ENCODE peak calls at places on chromosomes 12 and 14, in nine cellular contexts. Y, W, G, R, O, E, Z, Q and X are unnamed samples.

GRCh38 chr12:75471928-75472865 is 8.4 kb upstream of the GLIPR1 start:
- DNase-seq in W (no peak), E (no peak), R (no peak), G (no peak), Q (no peak), Y (no peak), O (no peak), Z (no peak), X (no peak)

GRCh38 chr14:34711169-34711568 is 3.2 kb downstream of the CFL2 start:
- DNase-seq in Q (no peak), Z (peak), E (no peak), Y (no peak), O (peak), W (no peak), R (no peak), G (no peak), X (no peak)

GRCh38 chr12:126488786-126489185 is 1423.6 kb downstream of the AACS start:
- DNase-seq in W (no peak), Z (no peak), Y (no peak), E (no peak), G (no peak), O (no peak), Q (no peak), R (no peak), X (no peak)

GRCh38 chr12:168763-169525 is 45.0 kb downstream of the SLC6A12 start:
- DNase-seq in O (no peak), W (no peak), Y (no peak), E (no peak), Q (no peak), Z (no peak), R (no peak), G (no peak), X (no peak)

GRCh38 chr14:100790785-100791667 is 34.9 kb upstream of the MEG3 start:
- DNase-seq in O (no peak), Y (no peak), G (no peak), Q (no peak), W (no peak), R (no peak), E (no peak), Z (no peak), X (no peak)

GRCh38 chr14:73311710-73312035 is 74.4 kb downstream of the PAPLN start:
- DNase-seq in G (no peak), Y (no peak), Q (no peak), W (no peak), Z (no peak), O (peak), E (no peak), R (no peak), X (no peak)

GRCh38 chr12:88111074-88111652 is 30.7 kb downstream of the CEP290 start:
- DNase-seq in Q (no peak), Y (no peak), E (no peak), Z (peak), R (no peak), W (no peak), G (no peak), O (peak), X (no peak)

GRCh38 chr14:102320033-102320660 is 601 bp downstream of the ZNF839 start:
- DNase-seq in E (peak), Q (no peak), Y (no peak), G (peak), Z (no peak), O (peak), R (no peak), W (peak), X (peak)

GRCh38 chr12:6295187-6295811 is 15.2 kb upstream of the PLEKHG6 start:
- DNase-seq in Y (no peak), E (no peak), O (peak), G (no peak), R (no peak), Q (no peak), W (no peak), Z (no peak), X (peak)

GRCh38 chr12:3533703-3534386 is 42.8 kb downstream of the PRMT8 start:
- DNase-seq in Q (no peak), E (peak), G (peak), Y (no peak), O (peak), R (no peak), Z (peak), W (no peak), X (no peak)

GRCh38 chr14:89723930-89724915 is 230.3 kb downstream of the EFCAB11 start:
- DNase-seq in O (no peak), Z (no peak), W (peak), R (no peak), G (no peak), Y (no peak), E (no peak), Q (no peak), X (no peak)

GRCh38 chr14:29601559-29602109 is 326.0 kb downstream of the PRKD1 start:
- DNase-seq in Y (no peak), W (no peak), E (no peak), Q (no peak), O (peak), G (no peak), Z (no peak), R (no peak), X (no peak)

GRCh38 chr12:6460751-6461371 is 9.0 kb downstream of the TAPBPL start:
- DNase-seq in Y (no peak), O (no peak), E (no peak), G (peak), R (no peak), W (peak), Z (no peak), Q (no peak), X (no peak)

GRCh38 chr12:19068137-19068536 is 61.4 kb upstream of the PLEKHA5 start:
- DNase-seq in R (no peak), E (no peak), O (no peak), Y (no peak), W (no peak), G (no peak), Q (no peak), Z (no peak), X (no peak)

GRCh38 chr12:29149691-29150382 is 759 bp downstream of the FAR2 start:
- DNase-seq in Z (peak), Q (peak), O (no peak), R (no peak), Y (no peak), G (peak), W (peak), E (no peak), X (peak)

GRCh38 chr14:67547224-67547780 is 14.2 kb downstream of the PLEKHH1 start:
- DNase-seq in Y (no peak), W (no peak), E (no peak), O (no peak), R (no peak), Z (no peak), G (no peak), Q (no peak), X (no peak)

GRCh38 chr12:6538420-6539275 is 4.3 kb downstream of the GAPDH start:
- DNase-seq in Z (no peak), Y (no peak), E (no peak), W (no peak), O (peak), R (no peak), G (no peak), Q (no peak), X (no peak)

GRCh38 chr12:27460471-27460978 is 14.0 kb downstream of the SMCO2 start:
- DNase-seq in O (peak), G (no peak), Z (no peak), E (no peak), R (no peak), Y (no peak), Q (no peak), W (peak), X (no peak)

GRCh38 chr12:131795688-131796410 is 32.3 kb upstream of the MMP17 start:
- DNase-seq in E (no peak), O (no peak), R (no peak), Q (no peak), Y (no peak), G (no peak), Z (peak), W (no peak), X (peak)

GRCh38 chr12:25495336-25496097 is 57.6 kb downstream of the LMNTD1 start:
- DNase-seq in Q (no peak), E (no peak), W (no peak), O (peak), Y (no peak), Z (no peak), G (no peak), R (no peak), X (peak)

GRCh38 chr12:11827096-11827841 is 177.8 kb downstream of the ETV6 start:
- DNase-seq in E (no peak), Z (no peak), Q (no peak), R (no peak), O (no peak), G (peak), W (no peak), Y (peak), X (no peak)